ENCODE peak calls at places on chromosome 18, in six cellular contexts. J is stimulated activated CD4-positive, alpha-beta T cell treated with anti-CD3 and anti-CD28 coated beads, TNF-alpha, amount 100 ng/mL, for 24 hours; Y is effector CD4-positive, alpha-beta T cell; F is GM04504; Z is SK-N-SH; B is left colon. Q is an unnamed sample.
A peak's percentile ranks its signal among the peaks of the same experiment; 100 is the strongest.

GRCh38 chr18:13247506-13247905 is 28.9 kb downstream of the LDLRAD4 start:
- DNase-seq in Z (no peak), Y (no peak), B (no peak), J (no peak), F (no peak), Q (no peak)

GRCh38 chr18:408367-408766 is 92.1 kb downstream of the COLEC12 start:
- DNase-seq in F (no peak), Y (no peak), B (no peak), Z (no peak), J (no peak), Q (no peak)

GRCh38 chr18:26133652-26134051 is at the start of gene PSMA8:
- DNase-seq in J (peak; percentile 8), F (no peak), Z (no peak), Y (peak; percentile 21), B (peak; percentile 17), Q (peak; percentile 49)

GRCh38 chr18:40672590-40672989 is 1282.4 kb upstream of the PIK3C3 start:
- DNase-seq in J (no peak), Y (no peak), F (no peak), B (no peak), Z (no peak), Q (no peak)

GRCh38 chr18:4144201-4144600 is 310.9 kb downstream of the DLGAP1 start:
- DNase-seq in Y (no peak), F (no peak), Z (no peak), J (no peak), B (no peak), Q (no peak)

GRCh38 chr18:49359732-49360444 is 100.6 kb downstream of the DYM start:
- DNase-seq in F (peak; percentile 64), J (no peak), Y (no peak), Z (no peak), B (no peak), Q (no peak)

GRCh38 chr18:26574958-26575864 is 26.9 kb upstream of the KCTD1 start:
- DNase-seq in F (peak; percentile 38), B (peak; percentile 39), Z (peak; percentile 50), Y (no peak), J (no peak), Q (no peak)

GRCh38 chr18:47528343-47528742 is 276.9 kb upstream of the SKOR2 start:
- DNase-seq in Z (no peak), Y (no peak), B (no peak), F (no peak), J (no peak), Q (no peak)

GRCh38 chr18:56391933-56392590 is 246.3 kb downstream of the TXNL1 start:
- DNase-seq in Y (no peak), B (no peak), F (no peak), Z (no peak), J (no peak), Q (no peak)

GRCh38 chr18:54284535-54284934 is 15.2 kb downstream of the POLI start:
- DNase-seq in Y (no peak), Z (no peak), F (no peak), J (no peak), B (no peak), Q (no peak)

GRCh38 chr18:79944126-79944731 is 7.2 kb downstream of the SLC66A2 start:
- DNase-seq in F (no peak), Y (no peak), J (no peak), Z (no peak), B (peak; percentile 31), Q (no peak)

GRCh38 chr18:57432765-57433400 is 2.3 kb upstream of the ONECUT2 start:
- DNase-seq in F (no peak), J (no peak), Y (no peak), B (no peak), Z (no peak), Q (no peak)

GRCh38 chr18:31493941-31494340 is 4.0 kb upstream of the DSG2 start:
- DNase-seq in Z (no peak), J (no peak), F (no peak), Y (no peak), B (no peak), Q (no peak)

Q was measured in CD14-positive monocyte.